ENCODE peak calls at places on chromosomes 11 and 22, in nine cellular contexts. Z is esophagus squamous epithelium, C is BJ, J is right lobe of liver, N is cardiac muscle cell, Y is fibroblast of pulmonary artery, D is kidney, S is ascending aorta, X is foreskin fibroblast. R is an unnamed sample.

GRCh38 chr11:100927579-100927978 is 202.0 kb downstream of the PGR start:
- DNase-seq in Z (no peak), C (no peak), J (no peak), N (peak; percentile 8), Y (no peak), D (no peak), S (no peak), X (no peak), R (no peak)

GRCh38 chr11:65555693-65556231 is 2.4 kb downstream of the LTBP3 start:
- DNase-seq in Z (no peak), C (peak; percentile 80), J (no peak), N (peak; percentile 81), Y (peak; percentile 69), D (peak; percentile 91), S (peak; percentile 87), X (peak; percentile 94), R (no peak)

GRCh38 chr11:46277313-46277622 is 194 bp upstream of the CREB3L1 start:
- DNase-seq in Z (no peak), C (no peak), J (no peak), N (peak; percentile 71), Y (peak; percentile 70), D (no peak), S (no peak), X (no peak), R (no peak)

GRCh38 chr11:92495107-92495793 is 270.6 kb downstream of the FAT3 start:
- DNase-seq in Z (no peak), C (no peak), J (peak; percentile 47), N (no peak), Y (no peak), D (no peak), S (no peak), X (no peak), R (no peak)

GRCh38 chr22:45317551-45318167 is 7.9 kb downstream of the FAM118A start:
- DNase-seq in Z (no peak), C (no peak), J (no peak), N (peak; percentile 64), Y (peak; percentile 53), D (no peak), S (peak; percentile 93), X (no peak), R (no peak)

GRCh38 chr11:68215087-68215445 is 2.0 kb upstream of the KMT5B start:
- DNase-seq in Z (no peak), C (no peak), J (no peak), N (no peak), Y (no peak), D (no peak), S (no peak), X (no peak), R (no peak)

GRCh38 chr11:40188848-40189247 is 1270.6 kb downstream of the LRRC4C start:
- DNase-seq in Z (no peak), C (no peak), J (no peak), N (no peak), Y (no peak), D (no peak), S (no peak), X (no peak), R (no peak)

GRCh38 chr11:67674442-67674871 is at the start of gene ALDH3B2:
- DNase-seq in Z (no peak), C (no peak), J (no peak), N (no peak), Y (no peak), D (peak; percentile 80), S (no peak), X (no peak), R (no peak)

GRCh38 chr22:35686298-35686697 is 31.4 kb upstream of the APOL5 start:
- DNase-seq in Z (no peak), C (no peak), J (no peak), N (no peak), Y (no peak), D (no peak), S (no peak), X (no peak), R (no peak)

GRCh38 chr11:78039391-78039918 is 16.4 kb upstream of the KCTD14 start:
- DNase-seq in Z (no peak), C (no peak), J (no peak), N (no peak), Y (no peak), D (no peak), S (no peak), X (no peak), R (no peak)

GRCh38 chr11:124832571-124832970 is 32.4 kb upstream of the MSANTD2 start:
- DNase-seq in Z (no peak), C (no peak), J (no peak), N (no peak), Y (no peak), D (no peak), S (no peak), X (no peak), R (no peak)

GRCh38 chr11:44633641-44634040 is 68.2 kb downstream of the CD82 start:
- DNase-seq in Z (no peak), C (no peak), J (no peak), N (no peak), Y (peak; percentile 12), D (no peak), S (no peak), X (no peak), R (no peak)

GRCh38 chr11:58844600-58844999 is at the start of gene GLYATL2:
- DNase-seq in Z (no peak), C (no peak), J (no peak), N (no peak), Y (no peak), D (no peak), S (no peak), X (no peak), R (no peak)

GRCh38 chr11:126152152-126152551 is 59.3 kb downstream of the RPUSD4 start:
- DNase-seq in Z (no peak), C (no peak), J (no peak), N (no peak), Y (no peak), D (no peak), S (no peak), X (no peak), R (no peak)

GRCh38 chr11:830295-831131 is 2.2 kb upstream of the CD151 start:
- DNase-seq in Z (no peak), C (no peak), J (peak; percentile 73), N (peak; percentile 67), Y (peak; percentile 57), D (peak; percentile 93), S (peak; percentile 86), X (peak; percentile 67), R (peak; percentile 43)

GRCh38 chr11:104705475-104706195 is 192.6 kb downstream of the CASP12 start:
- DNase-seq in Z (peak; percentile 21), C (no peak), J (no peak), N (peak; percentile 60), Y (peak; percentile 57), D (no peak), S (peak; percentile 64), X (no peak), R (no peak)

GRCh38 chr11:61776561-61777075 is 15.8 kb downstream of the TMEM258 start:
- DNase-seq in Z (no peak), C (no peak), J (peak; percentile 76), N (peak; percentile 82), Y (peak; percentile 82), D (peak; percentile 78), S (no peak), X (peak; percentile 59), R (no peak)

GRCh38 chr11:69467646-69468045 is 13.8 kb upstream of the LINC01488 start:
- DNase-seq in Z (no peak), C (no peak), J (peak; percentile 52), N (no peak), Y (no peak), D (peak; percentile 37), S (no peak), X (no peak), R (no peak)

GRCh38 chr11:970319-970871 is 44.7 kb downstream of the AP2A2 start:
- DNase-seq in Z (no peak), C (no peak), J (no peak), N (no peak), Y (no peak), D (peak; percentile 69), S (no peak), X (no peak), R (no peak)

GRCh38 chr11:76229690-76230240 is 23.5 kb upstream of the WNT11 start:
- DNase-seq in Z (no peak), C (no peak), J (peak; percentile 74), N (no peak), Y (no peak), D (no peak), S (no peak), X (no peak), R (no peak)

GRCh38 chr11:114987171-114987760 is 308.9 kb downstream of the NXPE2 start:
- DNase-seq in Z (no peak), C (no peak), J (no peak), N (no peak), Y (no peak), D (no peak), S (no peak), X (no peak), R (no peak)

GRCh38 chr11:72828081-72828567 is 13.9 kb downstream of the ATG16L2 start:
- DNase-seq in Z (no peak), C (no peak), J (peak; percentile 83), N (peak; percentile 49), Y (no peak), D (no peak), S (no peak), X (peak; percentile 30), R (no peak)
- H3K4me3 ChIP-seq in Z (no peak overlapping the region), C (no peak overlapping the region), J (no peak overlapping the region), N (no peak overlapping the region), Y (no peak overlapping the region), D (no peak overlapping the region), S (no peak overlapping the region), X (no peak overlapping the region), R (no peak overlapping the region)

GRCh38 chr22:26642465-26643367 is 14.7 kb upstream of the MIAT start:
- DNase-seq in Z (no peak), C (no peak), J (no peak), N (peak; percentile 21), Y (no peak), D (no peak), S (no peak), X (no peak), R (no peak)
- TF ChIP-seq CTCF in Z (no peak), C (no peak), J (no peak), N (peak; percentile 14), Y (no peak), D (no peak), S (no peak), X (no peak), R (peak; percentile 5)

GRCh38 chr11:94933225-94934130 is 39.9 kb downstream of the CWC15 start:
- DNase-seq in Z (no peak), C (peak; percentile 97), J (no peak), N (peak; percentile 91), Y (peak; percentile 87), D (no peak), S (peak; percentile 70), X (peak; percentile 94), R (peak; percentile 25)
- H3K4me3 ChIP-seq in Z (no peak overlapping the region), C (no peak overlapping the region), J (no peak overlapping the region), N (no peak overlapping the region), Y (no peak overlapping the region), D (no peak overlapping the region), S (no peak overlapping the region), X (no peak overlapping the region), R (no peak overlapping the region)

GRCh38 chr22:50303848-50304527 is 3.5 kb downstream of the PLXNB2 start:
- DNase-seq in Z (no peak), C (no peak), J (peak; percentile 70), N (no peak), Y (no peak), D (peak; percentile 91), S (no peak), X (no peak), R (no peak)
- TF ChIP-seq CTCF in Z (no peak), C (peak; percentile 15), J (no peak), N (no peak), Y (no peak), D (no peak), S (no peak), X (no peak), R (peak; percentile 28)

GRCh38 chr11:123431619-123432018 is 1.6 kb downstream of the GRAMD1B start:
- DNase-seq in Z (no peak), C (no peak), J (no peak), N (no peak), Y (no peak), D (no peak), S (no peak), X (no peak), R (no peak)
- H3K4me3 ChIP-seq in Z (peak overlapping the region; percentile 71), C (peak overlapping the region; percentile 82), J (no peak overlapping the region), N (peak overlapping the region; percentile 76), Y (peak overlapping the region; percentile 77), D (no peak overlapping the region), S (no peak overlapping the region), X (peak overlapping the region; percentile 78), R (peak overlapping the region; percentile 77)